ENCODE peak calls at places on chromosomes 4 and X, in nine cellular contexts. One of them, this sample, is unnamed.
A peak's percentile ranks its signal among the peaks of the same experiment; 100 is the strongest.

GRCh38 chrX:118420462-118420861 is 74.6 kb downstream of the WDR44 start:
- DNase-seq in Panc1: no peak
- DNase-seq in A549: no peak
- DNase-seq in tibial artery: no peak
- DNase-seq in NCI-H1105: no peak
- DNase-seq in sciatic nerve: no peak
- DNase-seq in left lung: no peak
- DNase-seq in activated naive CD4-positive, alpha-beta T cell: no peak
- DNase-seq in activated T-helper 1 cell treated with anti-CD3 and anti-CD28 coated beads, Interleukin-2, amount 50 U/mL, for 16 hours: no peak
- DNase-seq in this sample: no peak

GRCh38 chrX:40094041-40094899 is 3.5 kb downstream of the BCOR start:
- DNase-seq in NCI-H1105: no peak
- DNase-seq in A549: no peak
- DNase-seq in activated T-helper 1 cell treated with anti-CD3 and anti-CD28 coated beads, Interleukin-2, amount 50 U/mL, for 16 hours: no peak
- DNase-seq in activated naive CD4-positive, alpha-beta T cell: no peak
- DNase-seq in left lung: peak; percentile 50
- DNase-seq in tibial artery: peak; percentile 77
- DNase-seq in Panc1: no peak
- DNase-seq in sciatic nerve: peak; percentile 69
- DNase-seq in this sample: no peak

GRCh38 chr4:139660518-139661149 is 5.0 kb upstream of the MGST2 start:
- DNase-seq in activated naive CD4-positive, alpha-beta T cell: no peak
- DNase-seq in activated T-helper 1 cell treated with anti-CD3 and anti-CD28 coated beads, Interleukin-2, amount 50 U/mL, for 16 hours: no peak
- DNase-seq in Panc1: no peak
- DNase-seq in left lung: no peak
- DNase-seq in NCI-H1105: no peak
- DNase-seq in A549: no peak
- DNase-seq in tibial artery: no peak
- DNase-seq in sciatic nerve: no peak
- DNase-seq in this sample: no peak

GRCh38 chr4:3871181-3871852 is 105.1 kb downstream of the ADRA2C start:
- DNase-seq in NCI-H1105: peak; percentile 59
- DNase-seq in activated T-helper 1 cell treated with anti-CD3 and anti-CD28 coated beads, Interleukin-2, amount 50 U/mL, for 16 hours: no peak
- DNase-seq in activated naive CD4-positive, alpha-beta T cell: no peak
- DNase-seq in Panc1: no peak
- DNase-seq in sciatic nerve: peak; percentile 50
- DNase-seq in left lung: peak; percentile 20
- DNase-seq in tibial artery: peak; percentile 45
- DNase-seq in A549: no peak
- DNase-seq in this sample: no peak

GRCh38 chr4:165208741-165209388 is 1.5 kb downstream of the KLHL2 start:
- DNase-seq in sciatic nerve: no peak
- DNase-seq in A549: no peak
- DNase-seq in left lung: no peak
- DNase-seq in activated T-helper 1 cell treated with anti-CD3 and anti-CD28 coated beads, Interleukin-2, amount 50 U/mL, for 16 hours: no peak
- DNase-seq in Panc1: no peak
- DNase-seq in NCI-H1105: peak; percentile 65
- DNase-seq in tibial artery: no peak
- DNase-seq in activated naive CD4-positive, alpha-beta T cell: no peak
- DNase-seq in this sample: no peak

GRCh38 chr4:89712141-89712540 is 124.8 kb downstream of the SNCA start:
- DNase-seq in sciatic nerve: no peak
- DNase-seq in activated T-helper 1 cell treated with anti-CD3 and anti-CD28 coated beads, Interleukin-2, amount 50 U/mL, for 16 hours: no peak
- DNase-seq in left lung: no peak
- DNase-seq in A549: no peak
- DNase-seq in NCI-H1105: no peak
- DNase-seq in Panc1: no peak
- DNase-seq in tibial artery: no peak
- DNase-seq in activated naive CD4-positive, alpha-beta T cell: no peak
- DNase-seq in this sample: no peak

GRCh38 chrX:1491851-1492349 is 39.2 kb upstream of the ASMTL start:
- DNase-seq in tibial artery: no peak
- DNase-seq in A549: peak; percentile 68
- DNase-seq in NCI-H1105: no peak
- DNase-seq in sciatic nerve: no peak
- DNase-seq in activated T-helper 1 cell treated with anti-CD3 and anti-CD28 coated beads, Interleukin-2, amount 50 U/mL, for 16 hours: no peak
- DNase-seq in left lung: no peak
- DNase-seq in Panc1: no peak
- DNase-seq in activated naive CD4-positive, alpha-beta T cell: no peak
- DNase-seq in this sample: peak; percentile 31

GRCh38 chr4:94802091-94802490 is 44.3 kb downstream of the BMPR1B start:
- DNase-seq in NCI-H1105: no peak
- DNase-seq in sciatic nerve: no peak
- DNase-seq in tibial artery: no peak
- DNase-seq in Panc1: no peak
- DNase-seq in activated T-helper 1 cell treated with anti-CD3 and anti-CD28 coated beads, Interleukin-2, amount 50 U/mL, for 16 hours: no peak
- DNase-seq in A549: no peak
- DNase-seq in activated naive CD4-positive, alpha-beta T cell: no peak
- DNase-seq in left lung: no peak
- DNase-seq in this sample: no peak

GRCh38 chr4:1012031-1012739 is 759 bp downstream of the FGFRL1 start:
- DNase-seq in activated naive CD4-positive, alpha-beta T cell: no peak
- DNase-seq in activated T-helper 1 cell treated with anti-CD3 and anti-CD28 coated beads, Interleukin-2, amount 50 U/mL, for 16 hours: no peak
- DNase-seq in tibial artery: no peak
- DNase-seq in sciatic nerve: no peak
- DNase-seq in Panc1: no peak
- DNase-seq in A549: peak; percentile 37
- DNase-seq in left lung: no peak
- DNase-seq in NCI-H1105: no peak
- DNase-seq in this sample: no peak

GRCh38 chr4:133162941-133163340 is 13.8 kb downstream of the PCDH10 start:
- DNase-seq in Panc1: no peak
- DNase-seq in activated naive CD4-positive, alpha-beta T cell: no peak
- DNase-seq in activated T-helper 1 cell treated with anti-CD3 and anti-CD28 coated beads, Interleukin-2, amount 50 U/mL, for 16 hours: no peak
- DNase-seq in A549: no peak
- DNase-seq in NCI-H1105: no peak
- DNase-seq in left lung: no peak
- DNase-seq in sciatic nerve: no peak
- DNase-seq in tibial artery: no peak
- DNase-seq in this sample: no peak

GRCh38 chr4:105520819-105521790 is 31.3 kb upstream of the ARHGEF38 start:
- DNase-seq in activated T-helper 1 cell treated with anti-CD3 and anti-CD28 coated beads, Interleukin-2, amount 50 U/mL, for 16 hours: no peak
- DNase-seq in tibial artery: no peak
- DNase-seq in activated naive CD4-positive, alpha-beta T cell: no peak
- DNase-seq in Panc1: peak; percentile 27
- DNase-seq in sciatic nerve: no peak
- DNase-seq in A549: peak; percentile 34
- DNase-seq in NCI-H1105: peak; percentile 14
- DNase-seq in left lung: no peak
- DNase-seq in this sample: no peak

GRCh38 chr4:38591617-38592337 is 72.2 kb upstream of the KLF3 start:
- DNase-seq in sciatic nerve: no peak
- DNase-seq in activated T-helper 1 cell treated with anti-CD3 and anti-CD28 coated beads, Interleukin-2, amount 50 U/mL, for 16 hours: no peak
- DNase-seq in Panc1: no peak
- DNase-seq in activated naive CD4-positive, alpha-beta T cell: no peak
- DNase-seq in tibial artery: no peak
- DNase-seq in left lung: no peak
- DNase-seq in A549: no peak
- DNase-seq in NCI-H1105: no peak
- DNase-seq in this sample: no peak

GRCh38 chrX:136146614-136147319 is 566 bp upstream of the FHL1 start:
- DNase-seq in activated T-helper 1 cell treated with anti-CD3 and anti-CD28 coated beads, Interleukin-2, amount 50 U/mL, for 16 hours: no peak
- DNase-seq in activated naive CD4-positive, alpha-beta T cell: peak; percentile 15
- DNase-seq in left lung: no peak
- DNase-seq in NCI-H1105: no peak
- DNase-seq in Panc1: no peak
- DNase-seq in A549: no peak
- DNase-seq in sciatic nerve: no peak
- DNase-seq in tibial artery: no peak
- DNase-seq in this sample: no peak

This sample was measured in ureter.